ENCODE peak calls at places on chromosome 7, in four cellular contexts. O is lung, Z is SK-N-SH, I is transverse colon. W is an unnamed sample.
A peak's percentile ranks its signal among the peaks of the same experiment; 100 is the strongest.

GRCh38 chr7:44348300-44348699 is 22.9 kb upstream of the CAMK2B start:
- DNase-seq in I (no peak), O (no peak), Z (peak; percentile 44), W (no peak)

GRCh38 chr7:130887182-130888016 is 153.4 kb upstream of the KLF14 start:
- DNase-seq in I (no peak), O (no peak), Z (no peak), W (no peak)

GRCh38 chr7:108104324-108104723 is 25.8 kb downstream of the LAMB4 start:
- DNase-seq in I (no peak), O (no peak), Z (no peak), W (no peak)

GRCh38 chr7:122727759-122728158 is 25.0 kb upstream of the RNF148 start:
- DNase-seq in Z (no peak), I (no peak), O (no peak), W (no peak)

GRCh38 chr7:754531-755420 is 27.7 kb upstream of the PRKAR1B start:
- DNase-seq in I (no peak), Z (no peak), O (no peak), W (no peak)

GRCh38 chr7:156005202-156005821 is 193.0 kb upstream of the SHH start:
- DNase-seq in O (no peak), Z (no peak), I (no peak), W (no peak)

GRCh38 chr7:107917770-107918651 is 27.0 kb downstream of the DLD start:
- DNase-seq in O (no peak), Z (no peak), I (no peak), W (no peak)

GRCh38 chr7:141674201-141674671 is 27.7 kb downstream of the DENND11 start:
- DNase-seq in Z (no peak), I (no peak), O (no peak), W (no peak)

GRCh38 chr7:7114575-7115291 is 67.6 kb upstream of the C1GALT1 start:
- DNase-seq in Z (no peak), I (no peak), O (no peak), W (no peak)

GRCh38 chr7:123823898-123824753 is 20.8 kb upstream of the HYAL4 start:
- DNase-seq in O (no peak), I (no peak), Z (no peak), W (no peak)

GRCh38 chr7:44477063-44477830 is 13.2 kb downstream of the NUDCD3 start:
- DNase-seq in I (peak; percentile 40), O (peak; percentile 58), Z (peak; percentile 72), W (peak; percentile 47)

GRCh38 chr7:80488406-80488805 is 23.5 kb downstream of the GNAT3 start:
- DNase-seq in O (no peak), Z (no peak), I (no peak), W (no peak)

GRCh38 chr7:38398725-38399321 is 125.4 kb upstream of the TARP start:
- DNase-seq in O (peak; percentile 46), Z (peak; percentile 67), I (peak; percentile 39), W (no peak)

GRCh38 chr7:84528756-84529479 is 334.3 kb upstream of the SEMA3A start:
- DNase-seq in I (no peak), O (no peak), Z (no peak), W (no peak)

DNA sequence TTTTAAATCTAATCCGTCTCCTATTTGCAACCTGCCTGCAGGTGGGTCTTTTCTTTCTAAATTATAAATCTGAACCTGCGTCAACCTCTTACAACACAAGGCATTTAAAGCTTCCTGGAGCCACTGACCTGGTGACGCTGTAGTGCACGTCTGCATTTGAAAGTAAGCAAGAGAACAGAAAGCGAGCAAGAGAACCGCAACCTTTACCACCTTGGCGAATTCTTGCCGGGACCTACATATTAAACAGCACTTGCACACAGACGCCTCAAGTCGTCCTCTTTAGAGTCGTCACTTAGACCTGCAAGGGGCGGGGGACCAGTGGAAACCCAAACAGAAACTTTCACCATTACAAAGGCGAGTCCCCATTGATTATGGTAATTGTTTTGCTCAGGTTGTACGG is 9.5 kb downstream of the GLI3 start:
- DNase-seq in Z (no peak), O (no peak), I (no peak), W (no peak)
- H3K27ac ChIP-seq in Z (no peak overlapping the region), O (no peak overlapping the region), I (no peak overlapping the region), W (no peak overlapping the region)

GRCh38 chr7:68176974-68177373 is 1180.3 kb downstream of the TYW1 start:
- DNase-seq in I (no peak), Z (peak; percentile 79), O (peak; percentile 41), W (peak; percentile 6)
- TF ChIP-seq CTCF in I (peak; percentile 28), Z (peak; percentile 70), O (peak; percentile 15), W (peak; percentile 62)

GRCh38 chr7:22630069-22630468 is 96.9 kb upstream of the IL6 start:
- DNase-seq in O (no peak), Z (no peak), I (no peak), W (no peak)

GRCh38 chr7:22628112-22628511 is 98.9 kb upstream of the IL6 start:
- DNase-seq in O (no peak), Z (no peak), I (no peak), W (no peak)

GRCh38 chr7:22627136-22627535 is 99.9 kb upstream of the IL6 start:
- DNase-seq in Z (no peak), I (no peak), O (no peak), W (no peak)

GRCh38 chr7:22631730-22632129 is 95.3 kb upstream of the IL6 start:
- DNase-seq in O (no peak), I (no peak), Z (no peak), W (no peak)

GRCh38 chr7:22629056-22629455 is 97.9 kb upstream of the IL6 start:
- DNase-seq in O (no peak), I (no peak), Z (no peak), W (no peak)
- H3K36me3 ChIP-seq in O (no peaks in the 10 kb centered on the region), I (no peaks in the 10 kb centered on the region), Z (no peaks in the 10 kb centered on the region), W (no peaks in the 10 kb centered on the region)

GRCh38 chr7:67346126-67346525 is 349.5 kb downstream of the TYW1 start:
- DNase-seq in I (no peak), O (no peak), Z (no peak), W (no peak)
- H3K27ac ChIP-seq in I (no peak overlapping the region), O (no peak overlapping the region), Z (no peak overlapping the region), W (peak overlapping the region; percentile 58)

DNA sequence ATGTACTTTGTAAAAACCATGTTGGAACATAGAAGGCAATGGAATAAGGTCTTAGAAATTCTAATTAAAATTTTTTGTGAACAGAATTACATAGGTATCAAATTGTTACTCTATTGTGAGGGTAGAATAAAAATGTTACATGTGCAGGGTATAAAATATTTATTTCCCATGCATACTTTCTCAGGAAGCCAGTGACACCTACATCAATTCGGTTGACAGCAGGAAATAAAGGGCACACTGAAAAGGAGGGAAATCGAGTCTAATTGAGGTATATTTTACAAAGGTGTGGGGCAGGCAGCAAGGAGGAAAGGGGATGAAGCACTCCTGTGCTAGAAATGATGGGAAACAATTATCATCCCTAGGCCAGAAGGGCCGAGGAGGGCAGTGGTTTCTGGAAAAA is 244.9 kb downstream of the C7orf25 start:
- DNase-seq in O (no peak), I (no peak), Z (no peak), W (no peak)
- TF ChIP-seq CTCF in O (no peak), I (no peak), Z (no peak), W (no peak)

GRCh38 chr7:158645842-158646241 is 58.2 kb upstream of the PTPRN2 start:
- DNase-seq in I (no peak), Z (no peak), O (no peak), W (no peak)

GRCh38 chr7:158648168-158648567 is 56.4 kb downstream of the NCAPG2 start:
- DNase-seq in Z (no peak), O (no peak), I (no peak), W (no peak)

GRCh38 chr7:158646766-158647474 is 57.7 kb downstream of the NCAPG2 start:
- DNase-seq in O (no peak), I (peak; percentile 17), Z (peak; percentile 58), W (no peak)

GRCh38 chr7:158648787-158649186 is 55.8 kb downstream of the NCAPG2 start:
- DNase-seq in O (no peak), I (no peak), Z (no peak), W (no peak)

DNA sequence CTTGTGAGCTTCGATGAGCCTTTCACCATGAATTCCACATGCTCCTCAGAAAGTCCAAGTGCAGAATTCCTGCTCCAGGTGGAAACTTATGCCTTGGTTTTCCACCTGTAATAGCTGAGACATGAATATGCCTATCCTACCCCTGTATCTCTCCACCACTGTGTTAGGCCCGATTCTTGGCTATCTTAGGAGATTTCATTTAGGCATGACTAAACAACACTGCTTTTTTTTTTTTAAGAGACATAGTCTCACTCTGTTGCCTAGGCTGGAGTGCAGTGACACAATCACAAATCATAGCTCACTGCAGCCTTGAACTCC is 57.2 kb downstream of the NCAPG2 start:
- DNase-seq in Z (no peak), O (no peak), I (no peak), W (no peak)
- H3K36me3 ChIP-seq in Z (peaks cover 30% of the 10 kb centered on the region), O (peaks cover 8% of the 10 kb centered on the region), I (no peaks in the 10 kb centered on the region), W (peaks cover 9% of the 10 kb centered on the region)